ENCODE peak calls at places on chromosomes 12 and 14, in four cellular contexts. One of them, this sample, is unnamed.

GRCh38 chr12:19234991-19235876 is 105.7 kb downstream of the PLEKHA5 start:
- DNase-seq in H1: no peak
- DNase-seq in K562: no peak
- DNase-seq in HepG2: peak; percentile 12
- DNase-seq in this sample: no peak

GRCh38 chr12:7935464-7935772 is 569 bp downstream of the SLC2A3 start:
- DNase-seq in H1: no peak
- DNase-seq in K562: no peak
- DNase-seq in HepG2: no peak
- DNase-seq in this sample: no peak

GRCh38 chr14:61403411-61403810 is 82.0 kb downstream of the PRKCH start:
- DNase-seq in H1: no peak
- DNase-seq in K562: no peak
- DNase-seq in HepG2: no peak
- DNase-seq in this sample: no peak

GRCh38 chr14:39912192-39913100 is 480.2 kb upstream of the FBXO33 start:
- DNase-seq in H1: no peak
- DNase-seq in K562: no peak
- DNase-seq in HepG2: no peak
- DNase-seq in this sample: no peak

GRCh38 chr12:79691299-79692248 is 810 bp upstream of the PAWR start:
- DNase-seq in H1: no peak
- DNase-seq in K562: no peak
- DNase-seq in HepG2: peak; percentile 39
- DNase-seq in this sample: no peak

GRCh38 chr12:128761305-128761880 is 62.4 kb downstream of the SLC15A4 start:
- DNase-seq in H1: no peak
- DNase-seq in K562: no peak
- DNase-seq in HepG2: no peak
- DNase-seq in this sample: no peak

GRCh38 chr12:85237320-85237719 is 42.7 kb upstream of the ALX1 start:
- DNase-seq in H1: no peak
- DNase-seq in K562: no peak
- DNase-seq in HepG2: no peak
- DNase-seq in this sample: no peak

GRCh38 chr12:92144045-92144630 is 1.5 kb downstream of the BTG1 start:
- DNase-seq in H1: peak; percentile 58
- DNase-seq in K562: peak; percentile 53
- DNase-seq in HepG2: peak; percentile 81
- DNase-seq in this sample: peak; percentile 66

GRCh38 chr12:113961921-113962710 is 4.0 kb downstream of the RBM19 start:
- DNase-seq in H1: no peak
- DNase-seq in K562: no peak
- DNase-seq in HepG2: peak; percentile 20
- DNase-seq in this sample: no peak

GRCh38 chr12:70360218-70360617 is 5.9 kb upstream of the KCNMB4 start:
- DNase-seq in H1: no peak
- DNase-seq in K562: no peak
- DNase-seq in HepG2: no peak
- DNase-seq in this sample: no peak

GRCh38 chr14:106417224-106418049 is 891.1 kb downstream of the TMEM121 start:
- DNase-seq in H1: peak; percentile 66
- DNase-seq in K562: peak; percentile 68
- DNase-seq in HepG2: peak; percentile 41
- DNase-seq in this sample: peak; percentile 3

GRCh38 chr14:82642425-82642824 is 1108.8 kb upstream of the SEL1L start:
- DNase-seq in H1: peak; percentile 56
- DNase-seq in K562: peak; percentile 23
- DNase-seq in HepG2: no peak
- DNase-seq in this sample: no peak

GRCh38 chr12:107610030-107610859 is 75.4 kb upstream of the PWP1 start:
- DNase-seq in H1: peak; percentile 78
- DNase-seq in K562: peak; percentile 20
- DNase-seq in HepG2: peak; percentile 12
- DNase-seq in this sample: no peak

GRCh38 chr12:26867084-26867483 is 34.1 kb upstream of the ITPR2 start:
- DNase-seq in H1: no peak
- DNase-seq in K562: no peak
- DNase-seq in HepG2: no peak
- DNase-seq in this sample: no peak

GRCh38 chr14:30966415-30967363 is 58.8 kb upstream of the AP4S1 start:
- DNase-seq in H1: no peak
- DNase-seq in K562: peak; percentile 4
- DNase-seq in HepG2: no peak
- DNase-seq in this sample: peak; percentile 86

GRCh38 chr12:91331371-91331770 is 148.8 kb upstream of the DCN start:
- DNase-seq in H1: no peak
- DNase-seq in K562: no peak
- DNase-seq in HepG2: no peak
- DNase-seq in this sample: no peak

GRCh38 chr12:106301241-106301610 is 1.3 kb upstream of the TCP11L2 start:
- DNase-seq in H1: no peak
- DNase-seq in K562: no peak
- DNase-seq in HepG2: no peak
- DNase-seq in this sample: no peak

GRCh38 chr12:53324113-53324778 is 2.8 kb upstream of the AAAS start:
- DNase-seq in H1: peak; percentile 60
- DNase-seq in K562: no peak
- DNase-seq in HepG2: no peak
- DNase-seq in this sample: no peak

GRCh38 chr12:26857465-26858176 is 24.6 kb upstream of the ITPR2 start:
- DNase-seq in H1: no peak
- DNase-seq in K562: no peak
- DNase-seq in HepG2: no peak
- DNase-seq in this sample: no peak

GRCh38 chr12:19575307-19576243 is 136.3 kb downstream of the AEBP2 start:
- DNase-seq in H1: no peak
- DNase-seq in K562: no peak
- DNase-seq in HepG2: peak; percentile 1
- DNase-seq in this sample: peak; percentile 18

GRCh38 chr12:94596596-94596995 is 53.8 kb downstream of the TMCC3 start:
- DNase-seq in H1: no peak
- DNase-seq in K562: no peak
- DNase-seq in HepG2: no peak
- DNase-seq in this sample: no peak

GRCh38 chr14:34120185-34120977 is 169.5 kb upstream of the EGLN3 start:
- DNase-seq in H1: no peak
- DNase-seq in K562: no peak
- DNase-seq in HepG2: no peak
- DNase-seq in this sample: no peak

GRCh38 chr12:80714055-80714454 is 2.7 kb upstream of the MYF5 start:
- DNase-seq in H1: no peak
- DNase-seq in K562: no peak
- DNase-seq in HepG2: no peak
- DNase-seq in this sample: no peak

GRCh38 chr14:85587152-85587697 is 57.3 kb downstream of the FLRT2 start:
- DNase-seq in H1: no peak
- DNase-seq in K562: no peak
- DNase-seq in HepG2: no peak
- DNase-seq in this sample: no peak

GRCh38 chr12:41365653-41366131 is 177.6 kb downstream of the PDZRN4 start:
- DNase-seq in H1: no peak
- DNase-seq in K562: no peak
- DNase-seq in HepG2: no peak
- DNase-seq in this sample: no peak

GRCh38 chr12:104050436-104050835 is 449 bp upstream of the GLT8D2 start:
- DNase-seq in H1: no peak
- DNase-seq in K562: no peak
- DNase-seq in HepG2: no peak
- DNase-seq in this sample: no peak

GRCh38 chr12:124094733-124095132 is 121.7 kb downstream of the ZNF664 start:
- DNase-seq in H1: no peak
- DNase-seq in K562: no peak
- DNase-seq in HepG2: no peak
- DNase-seq in this sample: no peak

GRCh38 chr12:10829994-10830393 is 3.8 kb upstream of the TAS2R10 start:
- DNase-seq in H1: no peak
- DNase-seq in K562: no peak
- DNase-seq in HepG2: peak; percentile 3
- DNase-seq in this sample: no peak

GRCh38 chr12:131787143-131787660 is 41.0 kb upstream of the MMP17 start:
- DNase-seq in H1: no peak
- DNase-seq in K562: no peak
- DNase-seq in HepG2: no peak
- DNase-seq in this sample: no peak

GRCh38 chr12:127300753-127301152 is 966.2 kb upstream of the TMEM132C start:
- DNase-seq in H1: no peak
- DNase-seq in K562: no peak
- DNase-seq in HepG2: no peak
- DNase-seq in this sample: no peak

GRCh38 chr12:50786498-50787231 is 22.8 kb downstream of the ATF1 start:
- DNase-seq in H1: no peak
- DNase-seq in K562: no peak
- DNase-seq in HepG2: peak; percentile 90
- DNase-seq in this sample: peak; percentile 94

GRCh38 chr12:24228371-24228770 is 278.9 kb upstream of the SOX5 start:
- DNase-seq in H1: no peak
- DNase-seq in K562: no peak
- DNase-seq in HepG2: no peak
- DNase-seq in this sample: no peak

GRCh38 chr12:62717636-62718035 is 217.3 kb downstream of the PPM1H start:
- DNase-seq in H1: no peak
- DNase-seq in K562: no peak
- DNase-seq in HepG2: no peak
- DNase-seq in this sample: no peak

GRCh38 chr14:71371711-71372396 is 464.6 kb downstream of the PCNX1 start:
- DNase-seq in H1: no peak
- DNase-seq in K562: no peak
- DNase-seq in HepG2: no peak
- DNase-seq in this sample: no peak

GRCh38 chr14:62015248-62015647 is 253.0 kb downstream of the SNAPC1 start:
- DNase-seq in H1: no peak
- DNase-seq in K562: no peak
- DNase-seq in HepG2: no peak
- DNase-seq in this sample: no peak

GRCh38 chr14:101174522-101174838 is 271.0 kb upstream of the RTL1 start:
- DNase-seq in H1: no peak
- DNase-seq in K562: no peak
- DNase-seq in HepG2: no peak
- DNase-seq in this sample: no peak

GRCh38 chr14:66383271-66383670 is 102.9 kb upstream of the CCDC196 start:
- DNase-seq in H1: no peak
- DNase-seq in K562: no peak
- DNase-seq in HepG2: no peak
- DNase-seq in this sample: no peak

GRCh38 chr12:52308807-52309425 is 12.3 kb downstream of the KRT83 start:
- DNase-seq in H1: no peak
- DNase-seq in K562: no peak
- DNase-seq in HepG2: no peak
- DNase-seq in this sample: no peak
- H3K27me3 ChIP-seq in H1: peaks cover 21% of the 10 kb centered on the region
- H3K27me3 ChIP-seq in K562: peaks cover 13% of the 10 kb centered on the region
- H3K27me3 ChIP-seq in HepG2: peaks cover 42% of the 10 kb centered on the region
- H3K27me3 ChIP-seq in this sample: no peaks in the 10 kb centered on the region

GRCh38 chr12:9096563-9097176 is 19.0 kb downstream of the A2M start:
- DNase-seq in H1: no peak
- DNase-seq in K562: no peak
- DNase-seq in HepG2: no peak
- DNase-seq in this sample: no peak

GRCh38 chr12:9094512-9095206 is 21.1 kb downstream of the A2M start:
- DNase-seq in H1: no peak
- DNase-seq in K562: no peak
- DNase-seq in HepG2: no peak
- DNase-seq in this sample: no peak

GRCh38 chr12:9090220-9090619 is 25.5 kb downstream of the A2M start:
- DNase-seq in H1: no peak
- DNase-seq in K562: no peak
- DNase-seq in HepG2: no peak
- DNase-seq in this sample: no peak

GRCh38 chr12:9095322-9095721 is 20.4 kb downstream of the A2M start:
- DNase-seq in H1: no peak
- DNase-seq in K562: no peak
- DNase-seq in HepG2: no peak
- DNase-seq in this sample: no peak

DNA sequence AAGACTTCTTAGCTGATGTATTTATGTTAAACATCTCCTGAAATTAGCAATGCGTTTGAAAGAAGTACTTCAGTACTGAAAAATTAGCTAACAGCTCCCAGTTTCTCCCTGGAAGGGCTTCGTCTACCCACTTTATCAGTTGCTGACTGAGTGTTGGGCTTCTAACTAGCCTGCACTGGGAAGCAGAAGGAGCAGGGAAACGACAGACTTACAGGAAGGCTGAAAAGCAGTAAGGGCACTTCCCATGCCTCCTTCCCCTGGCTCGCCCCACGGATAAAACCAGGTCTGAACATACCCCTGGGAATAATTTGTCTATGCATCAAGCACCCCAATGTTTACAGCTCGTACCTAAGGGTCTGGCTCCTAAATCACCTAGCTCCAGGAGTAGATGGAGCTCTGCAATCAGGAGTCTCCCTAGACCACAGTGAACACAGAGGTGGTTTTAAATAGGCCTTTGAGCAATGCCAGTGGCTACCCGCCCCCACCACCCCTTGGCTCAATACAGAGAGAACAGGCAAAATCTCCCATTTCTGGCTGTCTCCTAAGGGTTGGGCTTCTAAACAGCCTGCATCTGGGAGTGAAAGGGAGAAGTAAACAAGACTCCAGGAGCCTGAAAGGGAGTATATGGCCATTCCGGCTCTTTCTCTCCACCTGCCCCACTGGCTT is 23.7 kb downstream of the A2M start:
- DNase-seq in H1: no peak
- DNase-seq in K562: no peak
- DNase-seq in HepG2: no peak
- DNase-seq in this sample: no peak
- TF ChIP-seq FOSL1 in H1: no peak
- TF ChIP-seq FOSL1 in K562: no peak
- TF ChIP-seq FOSL1 in HepG2: no peak
- TF ChIP-seq FOSL1 in this sample: no peak

GRCh38 chr14:28761438-28762289 is 4.9 kb upstream of the FOXG1 start:
- DNase-seq in H1: no peak
- DNase-seq in K562: no peak
- DNase-seq in HepG2: no peak
- DNase-seq in this sample: no peak
- H3K27me3 ChIP-seq in H1: peaks cover 74% of the 10 kb centered on the region
- H3K27me3 ChIP-seq in K562: no peaks in the 10 kb centered on the region
- H3K27me3 ChIP-seq in HepG2: peaks cover 65% of the 10 kb centered on the region
- H3K27me3 ChIP-seq in this sample: no peaks in the 10 kb centered on the region

DNA sequence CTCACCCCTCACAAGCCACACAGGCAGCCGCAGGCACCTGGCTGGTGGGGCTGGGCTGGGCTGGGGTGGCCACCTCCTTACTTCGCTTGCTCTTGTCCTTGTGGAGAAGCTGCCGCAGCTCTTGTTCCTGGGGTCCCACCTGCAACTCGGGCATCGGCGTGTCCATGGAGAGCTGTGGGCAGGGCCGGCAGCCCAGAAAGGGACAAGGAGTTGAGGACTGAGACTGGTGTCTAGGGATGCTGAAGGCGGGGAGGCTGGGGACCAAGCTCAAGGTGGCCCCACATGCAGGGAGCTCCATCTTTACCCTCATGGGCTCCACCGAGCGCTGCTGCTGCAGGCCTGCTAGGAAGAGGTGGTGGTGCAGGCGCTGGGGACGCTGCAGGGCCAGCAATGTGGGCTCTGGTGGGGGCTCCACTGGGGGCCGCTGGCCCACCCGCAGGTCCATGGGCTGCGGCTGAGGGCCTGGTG is 21.2 kb downstream of the HDAC7 start:
- DNase-seq in H1: no peak
- DNase-seq in K562: no peak
- DNase-seq in HepG2: no peak
- DNase-seq in this sample: no peak
- TF ChIP-seq FOSL1 in H1: no peak
- TF ChIP-seq FOSL1 in K562: no peak
- TF ChIP-seq FOSL1 in HepG2: no peak
- TF ChIP-seq FOSL1 in this sample: no peak

GRCh38 chr12:51951199-51951842 is at the start of gene ACVR1B:
- DNase-seq in H1: peak; percentile 87
- DNase-seq in K562: peak; percentile 94
- DNase-seq in HepG2: peak; percentile 57
- DNase-seq in this sample: peak; percentile 86
- H3K27me3 ChIP-seq in H1: peaks cover 7% of the 10 kb centered on the region
- H3K27me3 ChIP-seq in K562: peaks cover 2% of the 10 kb centered on the region
- H3K27me3 ChIP-seq in HepG2: peaks cover 29% of the 10 kb centered on the region
- H3K27me3 ChIP-seq in this sample: peaks cover 3% of the 10 kb centered on the region

This sample was measured in HCT116.